ENCODE peak calls at places on chromosomes 2 and 18, in four cellular contexts. C is A549, G is K562, I is HepG2. Q is an unnamed sample.

GRCh38 chr18:35642802-35643201 is 61.3 kb downstream of the GALNT1 start:
- DNase-seq in I (no peak), G (no peak), C (no peak), Q (no peak)

GRCh38 chr18:28073658-28074057 is 103.3 kb downstream of the CDH2 start:
- DNase-seq in C (no peak), I (peak), G (no peak), Q (no peak)

GRCh38 chr2:61376211-61376610 is 94.7 kb downstream of the USP34 start:
- DNase-seq in G (no peak), I (no peak), C (no peak), Q (no peak)

GRCh38 chr2:174681099-174681982 is 82.9 kb downstream of the CHRNA1 start:
- DNase-seq in G (no peak), I (peak), C (peak), Q (no peak)

GRCh38 chr2:124683536-124684407 is 658.7 kb downstream of the CNTNAP5 start:
- DNase-seq in I (no peak), C (no peak), G (no peak), Q (no peak)

GRCh38 chr18:2083691-2084090 is 487.6 kb downstream of the METTL4 start:
- DNase-seq in C (no peak), I (no peak), G (peak), Q (peak)

GRCh38 chr2:40957508-40957907 is 505.6 kb upstream of the SLC8A1 start:
- DNase-seq in G (no peak), I (peak), C (no peak), Q (no peak)

GRCh38 chr2:43824512-43824911 is 14.1 kb downstream of the ABCG5 start:
- DNase-seq in C (no peak), I (no peak), G (no peak), Q (no peak)

GRCh38 chr2:223784221-223784772 is 53.1 kb downstream of the AP1S3 start:
- DNase-seq in I (no peak), C (no peak), G (no peak), Q (no peak)

GRCh38 chr18:5543854-5544389 is at the start of gene EPB41L3:
- DNase-seq in I (no peak), C (no peak), G (no peak), Q (peak)

DNA sequence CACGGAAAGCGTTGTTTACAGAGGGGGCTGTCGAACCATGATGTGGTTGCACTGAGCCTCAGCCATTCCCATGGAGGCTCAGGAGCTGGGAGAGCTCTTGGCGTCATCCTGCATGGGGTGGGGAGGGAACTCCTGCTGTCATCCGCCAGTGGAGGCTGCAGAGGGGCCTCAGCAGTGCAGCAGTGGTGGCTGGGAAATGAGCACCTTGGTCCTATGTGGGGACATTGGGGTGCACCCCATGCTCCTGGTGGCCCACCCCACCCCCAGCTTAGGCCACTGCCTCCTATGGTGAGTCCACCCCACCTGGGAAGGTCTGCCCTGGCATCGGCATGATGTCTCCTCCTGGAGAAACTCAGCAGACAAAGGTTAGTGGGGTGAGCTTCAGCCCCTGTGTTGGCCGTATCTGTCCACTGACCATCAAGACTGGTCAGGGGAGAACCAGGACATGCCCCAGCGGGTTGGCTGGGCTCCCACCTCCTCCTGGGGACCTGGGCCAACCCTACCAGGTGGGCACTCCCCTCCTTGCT is 67.7 kb upstream of the HDAC4 start:
- DNase-seq in I (no peak), C (no peak), G (no peak), Q (no peak)
- TF ChIP-seq NR3C1 in I (no peak), C (no peak), G (no peak), Q (no peak)

GRCh38 chr2:212535963-212536362 is 2.6 kb downstream of the ERBB4 start:
- DNase-seq in G (no peak), I (no peak), C (no peak), Q (no peak)
- TF ChIP-seq NR3C1 in G (no peak), I (no peak), C (no peak), Q (no peak)

DNA sequence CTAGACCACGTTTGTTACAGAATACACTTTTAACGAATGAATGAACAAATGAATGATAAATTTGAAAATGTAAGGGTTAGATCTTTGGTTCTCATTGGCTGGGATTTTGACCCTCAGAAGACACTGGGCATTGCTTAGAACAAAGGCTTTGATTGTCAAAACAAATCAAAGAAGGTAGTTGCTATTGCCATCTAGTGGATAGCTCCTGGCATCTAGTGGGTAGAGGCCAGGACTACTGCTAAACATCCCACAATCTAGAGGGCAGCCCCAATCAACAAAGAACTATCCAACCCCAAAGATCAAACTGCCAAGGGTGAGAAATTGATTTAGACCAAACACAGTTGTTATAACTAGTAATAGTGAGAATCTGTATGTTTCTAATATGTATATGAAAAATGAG is 552.3 kb downstream of the KCNJ3 start:
- DNase-seq in I (peak), G (no peak), C (no peak), Q (no peak)
- TF ChIP-seq NR3C1 in I (no peak), G (no peak), C (no peak), Q (no peak)

DNA sequence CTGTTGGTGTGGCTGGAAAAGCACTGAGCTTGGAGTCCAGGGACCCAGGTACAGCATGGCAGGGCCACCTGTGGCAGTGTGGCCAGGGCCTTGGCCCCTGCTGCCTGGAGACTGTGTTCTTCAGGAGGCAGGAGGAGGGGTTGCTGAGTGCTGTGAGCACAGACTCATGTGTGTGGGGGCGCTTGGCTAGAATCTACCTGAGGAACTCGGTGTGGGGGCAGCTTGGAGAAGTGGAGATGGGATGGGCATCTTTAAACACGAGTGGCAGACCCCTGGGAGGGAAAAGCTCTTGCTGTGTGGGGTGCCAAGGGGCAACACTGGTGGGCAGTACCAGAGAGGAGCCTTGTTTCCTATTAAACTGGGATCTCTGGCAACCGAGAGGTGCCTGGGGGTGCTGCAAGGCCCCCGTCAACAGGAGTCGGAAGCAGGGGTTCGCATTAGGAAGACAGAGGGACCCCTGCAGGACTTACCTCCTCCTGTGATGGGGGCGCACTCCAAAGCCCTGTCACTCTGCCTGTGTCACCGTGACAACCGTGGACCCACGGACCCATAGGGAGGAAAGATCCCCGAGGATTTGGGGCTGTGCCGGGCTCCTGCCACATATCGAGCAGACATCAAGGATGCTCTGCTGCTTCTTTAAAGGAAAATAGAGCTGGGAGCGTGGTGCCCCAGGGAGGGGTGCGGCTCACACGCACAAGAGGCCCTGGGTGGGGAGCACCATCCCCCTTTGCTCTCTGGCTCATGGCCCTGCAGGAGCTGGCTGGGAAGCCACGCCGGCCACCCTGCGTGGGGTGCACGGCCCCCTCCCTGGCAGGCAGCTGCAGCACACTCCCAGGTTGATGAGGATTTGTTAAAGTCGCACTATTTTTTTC is 167.2 kb downstream of the TWIST2 start:
- DNase-seq in I (no peak), C (no peak), G (no peak), Q (no peak)
- TF ChIP-seq NR3C1 in I (no peak), C (no peak), G (no peak), Q (no peak)

DNA sequence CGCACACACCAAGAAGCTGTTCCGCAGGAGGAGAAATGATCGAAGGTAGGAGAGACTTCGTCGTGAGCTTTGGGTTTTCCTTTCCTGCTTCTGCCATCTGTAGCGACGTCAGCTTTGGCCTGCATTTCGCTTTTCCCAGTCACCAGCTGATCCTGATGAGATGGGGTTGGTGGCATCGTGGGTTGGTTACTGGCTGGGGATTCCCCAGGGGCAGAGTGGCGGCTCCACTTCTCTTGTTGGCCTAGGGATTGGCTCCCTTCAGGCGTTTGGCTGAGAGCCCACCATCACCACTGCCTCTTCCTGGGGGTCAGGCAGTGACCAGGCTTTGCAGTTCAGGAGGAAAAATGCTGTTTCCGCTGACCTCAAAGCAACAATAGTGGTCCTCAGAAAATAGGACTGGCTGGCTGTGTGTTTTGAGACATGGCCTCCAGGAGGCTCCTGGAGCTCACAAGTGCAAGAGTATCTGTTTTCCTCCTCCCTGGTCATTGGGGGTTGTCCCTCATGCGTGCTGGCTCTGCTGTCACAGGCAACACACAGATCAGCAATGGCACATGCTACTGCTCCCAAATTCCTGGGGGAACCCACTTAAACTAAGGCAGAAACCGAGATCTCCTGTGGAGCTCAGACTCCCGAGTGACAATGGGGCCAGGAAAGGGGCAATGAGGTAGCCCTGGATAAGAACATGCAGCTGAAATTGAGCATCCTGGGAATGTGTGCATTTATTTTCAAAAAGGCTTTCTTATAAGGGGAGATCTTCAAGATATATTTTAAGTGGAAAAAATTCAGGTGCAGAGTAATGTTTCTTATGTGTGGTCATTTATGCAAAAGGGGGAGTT is 173.0 kb downstream of the CTIF start:
- DNase-seq in C (peak), G (peak), I (peak), Q (peak)
- TF ChIP-seq NR3C1 in C (no peak), G (no peak), I (no peak), Q (no peak)

GRCh38 chr18:13530879-13531387 is 195.4 kb downstream of the FAM210A start:
- DNase-seq in C (no peak), G (no peak), I (no peak), Q (peak)
- TF ChIP-seq NR3C1 in C (no peak), G (no peak), I (no peak), Q (no peak)